ENCODE peak calls at places on chromosome 16, in eight cellular contexts. X, P, A, D, B, L, H and I are unnamed samples.

GRCh38 chr16:11610121-11610505 is 23.4 kb upstream of the LITAF start:
- DNase-seq in H (no peak), D (no peak), B (no peak), L (no peak), A (no peak), P (no peak), X (no peak), I (no peak)

GRCh38 chr16:67969286-67970039 is 1.0 kb upstream of the SLC12A4 start:
- DNase-seq in X (no peak), P (no peak), L (no peak), B (no peak), A (no peak), H (no peak), D (no peak), I (peak)

GRCh38 chr16:28897826-28898225 is 19.5 kb downstream of the ATP2A1 start:
- DNase-seq in B (no peak), H (no peak), X (no peak), L (no peak), P (no peak), D (no peak), A (no peak), I (no peak)

GRCh38 chr16:4944333-4945281 is 7.7 kb upstream of the PPL start:
- DNase-seq in X (no peak), D (peak), P (peak), B (no peak), L (peak), H (peak), A (peak), I (no peak)

GRCh38 chr16:528111-529011 is 849 bp downstream of the CAPN15 start:
- DNase-seq in H (peak), D (no peak), L (peak), X (peak), B (no peak), P (peak), A (peak), I (no peak)

GRCh38 chr16:72371307-72372081 is 199.5 kb upstream of the PMFBP1 start:
- DNase-seq in D (no peak), B (no peak), P (no peak), A (peak), H (peak), L (no peak), X (no peak), I (no peak)

GRCh38 chr16:77760800-77761199 is 27.6 kb upstream of the VAT1L start:
- DNase-seq in L (no peak), A (no peak), X (no peak), D (no peak), H (no peak), B (no peak), P (no peak), I (no peak)

GRCh38 chr16:2535644-2536021 is 2.2 kb upstream of the PDPK1 start:
- DNase-seq in A (no peak), D (peak), B (no peak), P (peak), X (no peak), H (peak), L (peak), I (no peak)

GRCh38 chr16:19429271-19429670 is 11.6 kb downstream of the TMC5 start:
- DNase-seq in H (no peak), B (no peak), P (no peak), L (no peak), D (no peak), A (no peak), X (no peak), I (no peak)

GRCh38 chr16:89903908-89904515 is 14.7 kb upstream of the MC1R start:
- DNase-seq in H (no peak), P (no peak), X (no peak), L (no peak), D (no peak), B (no peak), A (no peak), I (no peak)

GRCh38 chr16:82657786-82658185 is 31.0 kb downstream of the CDH13 start:
- DNase-seq in X (no peak), H (no peak), B (no peak), L (no peak), D (no peak), A (no peak), P (no peak), I (no peak)

GRCh38 chr16:7363397-7364053 is 30.9 kb downstream of the RBFOX1 start:
- DNase-seq in A (peak), L (no peak), X (no peak), P (no peak), H (no peak), D (peak), B (no peak), I (no peak)

GRCh38 chr16:88810166-88810867 is 1.4 kb downstream of the APRT start:
- DNase-seq in P (no peak), D (no peak), B (no peak), H (no peak), A (no peak), X (peak), L (no peak), I (no peak)

GRCh38 chr16:61890346-61890745 is 145.9 kb downstream of the CDH8 start:
- DNase-seq in L (no peak), X (no peak), P (no peak), H (no peak), D (no peak), A (no peak), B (no peak), I (no peak)

GRCh38 chr16:88922114-88922825 is 54.7 kb downstream of the CBFA2T3 start:
- DNase-seq in P (peak), B (no peak), L (no peak), H (peak), A (no peak), X (no peak), D (peak), I (no peak)

GRCh38 chr16:53744449-53744848 is 40.5 kb downstream of the FTO start:
- DNase-seq in L (no peak), A (no peak), H (no peak), D (no peak), P (no peak), X (peak), B (peak), I (peak)

GRCh38 chr16:67481561-67482259 is 753 bp upstream of the ATP6V0D1 start:
- DNase-seq in L (peak), P (peak), H (peak), A (no peak), X (peak), D (peak), B (peak), I (no peak)

GRCh38 chr16:3401719-3402397 is 843 bp downstream of the ZNF174 start:
- DNase-seq in B (no peak), P (no peak), A (peak), D (no peak), H (peak), L (no peak), X (peak), I (peak)

GRCh38 chr16:81405702-81406113 is 38.9 kb upstream of the CMIP start:
- DNase-seq in H (peak), P (no peak), A (no peak), B (no peak), X (no peak), L (no peak), D (no peak), I (no peak)

GRCh38 chr16:89114159-89114981 is 20.7 kb downstream of the ACSF3 start:
- DNase-seq in A (no peak), X (peak), L (no peak), P (no peak), D (no peak), B (no peak), H (peak), I (no peak)

GRCh38 chr16:57299719-57300386 is 15.4 kb upstream of the PLLP start:
- DNase-seq in H (peak), A (peak), P (peak), X (peak), D (peak), L (peak), B (peak), I (peak)
- TF ChIP-seq CTCF in H (peak), A (no peak), P (peak), X (no peak), D (peak), L (no peak), B (no peak), I (no peak)

GRCh38 chr16:47132310-47132709 is 11.4 kb downstream of the NETO2 start:
- DNase-seq in X (no peak), L (no peak), P (no peak), A (peak), H (peak), B (no peak), D (no peak), I (no peak)
- TF ChIP-seq CTCF in X (no peak), L (no peak), P (no peak), A (no peak), H (no peak), B (no peak), D (no peak), I (no peak)

GRCh38 chr16:79597277-79597676 is 3.3 kb downstream of the MAF start:
- DNase-seq in X (no peak), B (no peak), P (no peak), H (peak), D (no peak), A (no peak), L (no peak), I (no peak)

GRCh38 chr16:79599256-79599836 is 1.2 kb downstream of the MAF start:
- DNase-seq in H (peak), D (peak), A (peak), P (no peak), B (no peak), L (peak), X (no peak), I (peak)

GRCh38 chr16:79599837-79600635 is 501 bp downstream of the MAF start:
- DNase-seq in H (peak), X (peak), P (peak), B (peak), D (peak), A (peak), L (peak), I (peak)

GRCh38 chr16:79597775-79598174 is 2.8 kb downstream of the MAF start:
- DNase-seq in H (no peak), D (no peak), P (no peak), B (no peak), L (no peak), A (no peak), X (no peak), I (no peak)

GRCh38 chr16:79598341-79599181 is 2.0 kb downstream of the MAF start:
- DNase-seq in B (peak), A (peak), X (peak), D (peak), H (peak), P (peak), L (peak), I (peak)
- TF ChIP-seq CTCF in B (no peak), A (no peak), X (no peak), D (peak), H (no peak), P (no peak), L (no peak), I (no peak)

GRCh38 chr16:23122107-23122506 is 27.1 kb downstream of the USP31 start:
- DNase-seq in B (no peak), X (no peak), D (no peak), P (no peak), L (no peak), H (no peak), A (no peak), I (no peak)
- TF ChIP-seq CTCF in B (no peak), X (no peak), D (no peak), P (no peak), L (no peak), H (no peak), A (no peak), I (no peak)

GRCh38 chr16:27025581-27025980 is 41.1 kb upstream of the C16orf82 start:
- DNase-seq in B (no peak), L (no peak), X (no peak), D (no peak), P (peak), H (no peak), A (no peak), I (no peak)
- TF ChIP-seq CTCF in B (no peak), L (no peak), X (no peak), D (no peak), P (no peak), H (no peak), A (no peak), I (no peak)

GRCh38 chr16:86093801-86094750 is 195.1 kb downstream of the IRF8 start:
- DNase-seq in H (no peak), L (no peak), D (no peak), B (no peak), P (peak), X (no peak), A (no peak), I (no peak)
- TF ChIP-seq CTCF in H (no peak), L (no peak), D (no peak), B (no peak), P (no peak), X (no peak), A (peak), I (no peak)